ENCODE peak calls at places on chromosomes 7 and 10, in eight cellular contexts. V, N, T, K, U, I, S and J are unnamed samples.

GRCh38 chr10:101839421-101840063 is 4.1 kb downstream of the KCNIP2 start:
- DNase-seq in V (no peak), U (peak), S (peak), I (peak), N (no peak), T (peak), K (peak), J (peak)

GRCh38 chr10:51425431-51425830 is 274.0 kb downstream of the CSTF2T start:
- DNase-seq in N (no peak), T (no peak), V (no peak), U (no peak), K (no peak), S (no peak), I (no peak), J (no peak)

GRCh38 chr10:93501650-93502049 is 5.2 kb downstream of the CEP55 start:
- DNase-seq in N (no peak), K (no peak), V (no peak), U (no peak), I (no peak), T (no peak), S (no peak), J (no peak)

GRCh38 chr7:69826283-69826682 is 228.0 kb downstream of the AUTS2 start:
- DNase-seq in N (no peak), K (no peak), S (no peak), I (no peak), U (no peak), V (no peak), T (no peak), J (no peak)

GRCh38 chr7:90897961-90898469 is 301.9 kb downstream of the CDK14 start:
- DNase-seq in V (no peak), S (no peak), K (no peak), N (no peak), T (no peak), I (no peak), U (peak), J (no peak)

GRCh38 chr7:21028186-21028989 is 241.7 kb upstream of the SP8 start:
- DNase-seq in I (peak), U (no peak), N (no peak), T (peak), S (no peak), K (no peak), V (no peak), J (no peak)

GRCh38 chr10:90644165-90644564 is 213.7 kb downstream of the HTR7 start:
- DNase-seq in S (no peak), V (no peak), U (no peak), I (no peak), T (no peak), N (no peak), K (no peak), J (no peak)

GRCh38 chr7:117269895-117270294 is 53.0 kb downstream of the WNT2 start:
- DNase-seq in I (no peak), S (no peak), K (no peak), N (no peak), U (no peak), T (no peak), V (no peak), J (no peak)

GRCh38 chr7:92158660-92159575 is 20.0 kb downstream of the LRRD1 start:
- DNase-seq in U (no peak), S (no peak), K (no peak), N (no peak), V (no peak), I (no peak), T (no peak), J (no peak)

GRCh38 chr10:73597346-73597745 is 6.2 kb upstream of the USP54 start:
- DNase-seq in N (no peak), K (no peak), U (no peak), S (no peak), V (no peak), I (no peak), T (no peak), J (no peak)

GRCh38 chr10:46550795-46551700 is 5.4 kb downstream of the GPRIN2 start:
- DNase-seq in S (peak), V (peak), U (no peak), K (no peak), T (no peak), I (no peak), N (no peak), J (peak)

GRCh38 chr10:61356342-61356741 is 96.8 kb downstream of the TMEM26 start:
- DNase-seq in K (no peak), N (no peak), I (no peak), V (no peak), S (no peak), T (no peak), U (no peak), J (no peak)

GRCh38 chr10:2584385-2584784 is 483.0 kb upstream of the PFKP start:
- DNase-seq in V (no peak), S (no peak), N (no peak), I (no peak), U (no peak), K (no peak), T (no peak), J (no peak)

GRCh38 chr7:140298213-140298612 is 100.1 kb downstream of the SLC37A3 start:
- DNase-seq in V (no peak), K (no peak), I (no peak), N (no peak), T (no peak), S (no peak), U (no peak), J (no peak)

GRCh38 chr10:4059471-4060138 is 274.6 kb upstream of the KLF6 start:
- DNase-seq in N (no peak), I (no peak), T (no peak), V (peak), U (no peak), K (no peak), S (no peak), J (no peak)

GRCh38 chr7:153529100-153529499 is 523.1 kb upstream of the DPP6 start:
- DNase-seq in N (no peak), U (no peak), T (no peak), K (no peak), S (no peak), V (no peak), I (no peak), J (no peak)

GRCh38 chr10:24440817-24441790 is 232.2 kb downstream of the KIAA1217 start:
- DNase-seq in V (no peak), T (no peak), S (no peak), I (no peak), U (no peak), K (no peak), N (no peak), J (no peak)

GRCh38 chr7:28107960-28108359 is 72.6 kb downstream of the JAZF1 start:
- DNase-seq in N (no peak), T (no peak), I (no peak), K (no peak), S (peak), V (no peak), U (peak), J (no peak)

GRCh38 chr10:92760609-92761008 is 70.9 kb downstream of the HHEX start:
- DNase-seq in I (no peak), S (no peak), K (no peak), U (no peak), N (no peak), V (no peak), T (no peak), J (no peak)